ENCODE peak calls at places on chromosome 18, in seven cellular contexts. G, A, Y, E, S, R and X are unnamed samples.
A peak's percentile ranks its signal among the peaks of the same experiment; 100 is the strongest.

GRCh38 chr18:28065031-28065792 is 111.7 kb downstream of the CDH2 start:
- DNase-seq in Y (peak; percentile 56), G (no peak), S (no peak), A (no peak), R (no peak), E (peak; percentile 40), X (no peak)

GRCh38 chr18:44839239-44839666 is 158.6 kb downstream of the SETBP1 start:
- DNase-seq in G (no peak), E (peak; percentile 55), A (peak; percentile 47), S (peak; percentile 22), R (no peak), Y (no peak), X (peak; percentile 31)

GRCh38 chr18:37309059-37309458 is 256.5 kb downstream of the CELF4 start:
- DNase-seq in Y (no peak), R (no peak), A (no peak), S (no peak), E (no peak), G (no peak), X (no peak)

GRCh38 chr18:47422524-47422923 is 171.1 kb upstream of the SKOR2 start:
- DNase-seq in Y (no peak), A (no peak), S (no peak), E (peak; percentile 62), R (no peak), G (peak; percentile 39), X (no peak)

GRCh38 chr18:80253871-80254492 is 6.7 kb upstream of the PARD6G start:
- DNase-seq in S (no peak), Y (no peak), G (peak; percentile 54), R (no peak), E (no peak), A (no peak), X (no peak)

GRCh38 chr18:33440384-33441043 is at the start of gene CCDC178:
- DNase-seq in Y (no peak), S (no peak), E (peak; percentile 11), A (no peak), R (peak; percentile 64), G (peak; percentile 77), X (no peak)

GRCh38 chr18:6734746-6735430 is 5.4 kb downstream of the ARHGAP28 start:
- DNase-seq in G (peak; percentile 35), R (no peak), E (no peak), S (no peak), A (no peak), Y (no peak), X (no peak)

GRCh38 chr18:23032030-23032582 is 99.0 kb downstream of the RBBP8 start:
- DNase-seq in S (no peak), A (no peak), E (peak; percentile 49), G (no peak), Y (peak; percentile 58), R (no peak), X (no peak)

GRCh38 chr18:59909289-59910036 is 9.7 kb downstream of the PMAIP1 start:
- DNase-seq in A (no peak), Y (no peak), S (no peak), R (no peak), E (no peak), G (no peak), X (no peak)

GRCh38 chr18:70154591-70155194 is 50.8 kb downstream of the RTTN start:
- DNase-seq in S (no peak), E (peak; percentile 57), Y (peak; percentile 78), A (no peak), R (no peak), G (no peak), X (no peak)

GRCh38 chr18:54531402-54532065 is 59.5 kb upstream of the DYNAP start:
- DNase-seq in E (no peak), S (no peak), Y (no peak), G (no peak), R (no peak), A (no peak), X (no peak)

GRCh38 chr18:54812885-54813284 is 15.4 kb upstream of the RAB27B start:
- DNase-seq in A (no peak), G (no peak), R (no peak), Y (no peak), S (no peak), E (no peak), X (no peak)

GRCh38 chr18:3877678-3878077 is 427.7 kb downstream of the TGIF1 start:
- DNase-seq in Y (no peak), G (no peak), E (no peak), S (no peak), A (no peak), R (no peak), X (no peak)

GRCh38 chr18:12377556-12378553 is 828 bp upstream of the AFG3L2 start:
- DNase-seq in G (no peak), E (no peak), Y (no peak), S (no peak), R (no peak), A (no peak), X (no peak)

GRCh38 chr18:38526922-38527321 is 961.3 kb upstream of the CELF4 start:
- DNase-seq in E (no peak), Y (no peak), S (no peak), G (no peak), A (no peak), R (no peak), X (no peak)

GRCh38 chr18:49813071-49813320 is 337 bp downstream of the ACAA2 start:
- DNase-seq in Y (no peak), E (no peak), A (no peak), S (no peak), R (peak; percentile 24), G (no peak), X (no peak)

GRCh38 chr18:78915446-78916008 is 64.1 kb upstream of the SALL3 start:
- DNase-seq in A (no peak), R (no peak), S (no peak), E (no peak), G (no peak), Y (no peak), X (no peak)

GRCh38 chr18:45449761-45450227 is 165.5 kb upstream of the SLC14A2 start:
- DNase-seq in G (peak; percentile 39), Y (no peak), S (no peak), A (no peak), E (no peak), R (no peak), X (no peak)

GRCh38 chr18:59270689-59271257 is 2.5 kb downstream of the RAX start:
- DNase-seq in A (no peak), Y (no peak), E (no peak), G (peak; percentile 58), S (no peak), R (no peak), X (no peak)

GRCh38 chr18:3482258-3482657 is 32.3 kb downstream of the TGIF1 start:
- DNase-seq in R (no peak), E (no peak), G (no peak), A (no peak), S (no peak), Y (no peak), X (no peak)

GRCh38 chr18:78655921-78656320 is 323.7 kb upstream of the SALL3 start:
- DNase-seq in G (no peak), A (no peak), E (no peak), Y (no peak), S (no peak), R (no peak), X (no peak)

GRCh38 chr18:9779630-9780029 is 71.5 kb downstream of the RAB31 start:
- DNase-seq in A (no peak), S (no peak), G (no peak), R (no peak), E (no peak), Y (no peak), X (no peak)

GRCh38 chr18:52936931-52937330 is 596.9 kb downstream of the DCC start:
- DNase-seq in E (no peak), A (no peak), S (no peak), Y (no peak), G (no peak), R (no peak), X (no peak)

GRCh38 chr18:21298351-21298750 is 56.3 kb downstream of the GREB1L start:
- DNase-seq in A (no peak), S (no peak), G (no peak), Y (no peak), R (no peak), E (no peak), X (no peak)

GRCh38 chr18:54684786-54685185 is 93.7 kb downstream of the DYNAP start:
- DNase-seq in S (no peak), E (peak; percentile 19), A (no peak), G (peak; percentile 8), Y (no peak), R (no peak), X (no peak)

GRCh38 chr18:27017901-27018500 is 152.5 kb upstream of the AQP4 start:
- DNase-seq in Y (no peak), R (no peak), A (no peak), S (no peak), G (peak; percentile 43), E (peak; percentile 1), X (no peak)

GRCh38 chr18:59918320-59918755 is 18.5 kb downstream of the PMAIP1 start:
- DNase-seq in G (peak; percentile 49), E (no peak), A (no peak), R (no peak), Y (no peak), S (no peak), X (no peak)

GRCh38 chr18:23585007-23585871 is 1.1 kb downstream of the NPC1 start:
- DNase-seq in R (no peak), E (no peak), A (no peak), S (no peak), Y (no peak), G (peak; percentile 25), X (no peak)

GRCh38 chr18:6553234-6553900 is 138.7 kb upstream of the L3MBTL4 start:
- DNase-seq in R (no peak), S (no peak), Y (no peak), G (no peak), A (no peak), E (no peak), X (no peak)

GRCh38 chr18:24031318-24031717 is 16.8 kb downstream of the TTC39C start:
- DNase-seq in R (no peak), S (no peak), E (no peak), Y (no peak), G (no peak), A (no peak), X (no peak)

GRCh38 chr18:13266208-13267100 is 47.9 kb downstream of the LDLRAD4 start:
- DNase-seq in A (no peak), E (no peak), G (no peak), R (no peak), Y (no peak), S (no peak), X (no peak)